ENCODE peak calls at places on chromosomes 1 and 21, in four cellular contexts. W is stomach, U is body of pancreas, I is adrenal gland. V is an unnamed sample.
A peak's percentile ranks its signal among the peaks of the same experiment; 100 is the strongest.

GRCh38 chr1:209246660-209247059 is 336.9 kb upstream of the CAMK1G start:
- DNase-seq in W (no peak), U (no peak), I (no peak), V (no peak)

GRCh38 chr1:214636436-214636835 is 33.4 kb downstream of the CENPF start:
- DNase-seq in U (no peak), I (no peak), W (no peak), V (no peak)

GRCh38 chr1:155499263-155499662 is 63.3 kb downstream of the ASH1L start:
- DNase-seq in W (no peak), U (no peak), I (no peak), V (no peak)

GRCh38 chr1:220885971-220886370 is 6.7 kb downstream of the HLX start:
- DNase-seq in U (no peak), I (no peak), W (no peak), V (no peak)

GRCh38 chr1:239308701-239309333 is 77.6 kb upstream of the CHRM3 start:
- DNase-seq in I (no peak), U (peak; percentile 75), W (peak; percentile 67), V (no peak)

GRCh38 chr21:45470087-45470515 is 65.1 kb downstream of the COL18A1 start:
- DNase-seq in I (no peak), U (no peak), W (no peak), V (no peak)

GRCh38 chr21:41817228-41817627 is 50.4 kb upstream of the RIPK4 start:
- DNase-seq in I (peak; percentile 53), U (peak; percentile 75), W (peak; percentile 74), V (peak; percentile 71)

GRCh38 chr1:22711071-22711470 is 432 bp downstream of the EPHB2 start:
- DNase-seq in I (no peak), W (no peak), U (no peak), V (no peak)

GRCh38 chr1:71488555-71489252 is 407.9 kb upstream of the ZRANB2 start:
- DNase-seq in U (no peak), I (no peak), W (no peak), V (no peak)

GRCh38 chr1:160954158-160955104 is at the start of gene ITLN2:
- DNase-seq in U (peak; percentile 46), W (peak; percentile 49), I (no peak), V (no peak)

GRCh38 chr1:87524021-87524754 is 195.5 kb downstream of the LMO4 start:
- DNase-seq in W (no peak), U (no peak), I (no peak), V (no peak)

GRCh38 chr1:7120863-7121621 is 335.8 kb downstream of the CAMTA1 start:
- DNase-seq in W (peak; percentile 58), I (no peak), U (no peak), V (no peak)

GRCh38 chr1:24961961-24962861 is 32.1 kb upstream of the RUNX3 start:
- DNase-seq in W (no peak), I (no peak), U (no peak), V (no peak)

GRCh38 chr1:47572731-47573505 is 135.1 kb downstream of the FOXD2 start:
- DNase-seq in I (no peak), W (no peak), U (no peak), V (no peak)

GRCh38 chr1:6495041-6495441 is 3.6 kb upstream of the PLEKHG5 start:
- DNase-seq in U (no peak), I (no peak), W (no peak), V (no peak)

GRCh38 chr21:42310411-42311001 is 4.7 kb downstream of the TFF3 start:
- DNase-seq in W (no peak), I (no peak), U (no peak), V (no peak)

GRCh38 chr1:38000233-38000528 is 5.1 kb downstream of the FHL3 start:
- DNase-seq in W (no peak), I (no peak), U (no peak), V (no peak)

GRCh38 chr1:45410850-45411509 is 70.7 kb upstream of the MUTYH start:
- DNase-seq in U (no peak), I (no peak), W (no peak), V (no peak)

GRCh38 chr21:42496839-42497202 is 797 bp upstream of the RSPH1 start:
- DNase-seq in W (no peak), U (peak; percentile 49), I (peak; percentile 45), V (no peak)

GRCh38 chr1:1891349-1892078 is 627 bp upstream of the GNB1 start:
- DNase-seq in U (peak; percentile 84), W (peak; percentile 75), I (peak; percentile 85), V (peak; percentile 82)

GRCh38 chr1:79312438-79312837 is 305.9 kb upstream of the ADGRL4 start:
- DNase-seq in U (no peak), W (no peak), I (no peak), V (no peak)
- H3K27ac ChIP-seq in U (no peak overlapping the region), W (no peak overlapping the region), I (no peak overlapping the region), V (no peak overlapping the region)

DNA sequence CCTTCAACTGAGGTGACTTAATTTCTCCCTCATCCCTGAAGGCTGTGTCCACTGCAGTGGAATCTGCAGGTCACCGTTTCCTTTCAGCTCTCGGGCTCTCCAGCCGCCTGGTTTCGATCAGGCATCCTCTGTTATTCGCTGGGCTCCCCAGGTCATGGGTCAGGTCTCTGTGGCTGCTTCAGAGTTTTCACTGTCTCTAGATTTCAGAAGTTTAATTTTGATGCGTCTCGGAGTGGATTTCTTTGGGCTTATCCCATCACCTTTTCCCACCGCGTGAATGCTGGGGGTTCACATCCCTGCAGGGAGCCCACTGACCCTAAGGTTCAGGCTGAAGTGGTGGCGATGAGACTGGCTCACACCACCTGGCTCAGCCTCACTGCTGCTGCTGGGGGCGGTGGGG is 3.3 kb downstream of the ACTRT2 start:
- DNase-seq in I (no peak), W (no peak), U (no peak), V (no peak)
- H3K9me3 ChIP-seq in I (no peaks in the 10 kb centered on the region), W (no peaks in the 10 kb centered on the region), U (no peaks in the 10 kb centered on the region), V (no peaks in the 10 kb centered on the region)

GRCh38 chr1:15432327-15432726 is 5.9 kb upstream of the CTRC start:
- DNase-seq in U (peak; percentile 95), W (peak; percentile 59), I (no peak), V (no peak)

GRCh38 chr1:15436881-15437449 is 1.3 kb upstream of the CTRC start:
- DNase-seq in W (no peak), I (no peak), U (no peak), V (no peak)

GRCh38 chr1:15433471-15433870 is 4.8 kb upstream of the CTRC start:
- DNase-seq in I (no peak), W (no peak), U (no peak), V (no peak)

GRCh38 chr1:15439325-15439724 is 1.1 kb downstream of the CTRC start:
- DNase-seq in U (no peak), W (no peak), I (no peak), V (no peak)

GRCh38 chr1:15435239-15436077 is 2.8 kb upstream of the CTRC start:
- DNase-seq in I (no peak), U (no peak), W (no peak), V (no peak)
- TF ChIP-seq POLR2A in I (no peak), U (no peak), W (no peak), V (no peak)

GRCh38 chr1:243471026-243471685 is 215.3 kb downstream of the SDCCAG8 start:
- DNase-seq in I (no peak), W (no peak), U (peak; percentile 25), V (no peak)
- H3K27ac ChIP-seq in I (no peak overlapping the region), W (no peak overlapping the region), U (no peak overlapping the region), V (no peak overlapping the region)